ENCODE peak calls at places on chromosome 18, in nine cellular contexts. C is CD4-positive, alpha-beta T cell; K is HCT116; L is osteocyte; M is BE2C; N is left ventricle myocardium inferior; X is heart left ventricle; H is nephron progenitor cell; E is stomach. G is an unnamed sample.

GRCh38 chr18:11981383-11981632 is at the start of gene IMPA2:
- DNase-seq in M (no peak), K (no peak), C (no peak), X (no peak), L (no peak), E (no peak), N (no peak), H (no peak), G (no peak)

GRCh38 chr18:55268146-55268545 is 308.9 kb upstream of the CCDC68 start:
- DNase-seq in C (no peak), L (no peak), N (no peak), E (no peak), K (no peak), X (no peak), H (no peak), M (no peak), G (no peak)

GRCh38 chr18:55219059-55219458 is 259.8 kb upstream of the CCDC68 start:
- DNase-seq in N (no peak), E (no peak), M (no peak), C (no peak), X (no peak), K (no peak), H (no peak), L (no peak), G (no peak)

GRCh38 chr18:44178476-44178875 is 502.2 kb upstream of the SETBP1 start:
- DNase-seq in C (no peak), H (no peak), N (no peak), K (no peak), X (no peak), M (no peak), E (no peak), L (no peak), G (no peak)

GRCh38 chr18:74378179-74378682 is 62.6 kb downstream of the C18orf63 start:
- DNase-seq in N (no peak), X (peak), E (no peak), H (no peak), L (peak), K (no peak), M (no peak), C (peak), G (no peak)

GRCh38 chr18:46407471-46408166 is 249.4 kb downstream of the LOXHD1 start:
- DNase-seq in L (no peak), C (no peak), E (no peak), N (no peak), H (no peak), K (no peak), M (no peak), X (peak), G (peak)

GRCh38 chr18:37566479-37567060 is 972 bp upstream of the CELF4 start:
- DNase-seq in K (no peak), X (no peak), C (no peak), E (no peak), N (no peak), H (peak), L (no peak), M (no peak), G (no peak)

GRCh38 chr18:35983818-35984217 is 11.3 kb downstream of the RMP24 start:
- DNase-seq in N (no peak), C (no peak), K (no peak), L (no peak), H (no peak), X (no peak), M (no peak), E (no peak), G (peak)

GRCh38 chr18:38545071-38545470 is 979.5 kb upstream of the CELF4 start:
- DNase-seq in M (no peak), E (no peak), L (no peak), C (no peak), X (no peak), K (no peak), H (peak), N (no peak), G (no peak)

GRCh38 chr18:26021061-26021754 is 69.2 kb downstream of the SS18 start:
- DNase-seq in H (no peak), K (no peak), X (no peak), N (no peak), E (no peak), M (no peak), C (no peak), L (no peak), G (no peak)

GRCh38 chr18:26014462-26014861 is 76.0 kb downstream of the SS18 start:
- DNase-seq in E (no peak), N (no peak), C (no peak), M (no peak), K (no peak), H (no peak), X (no peak), L (no peak), G (no peak)

GRCh38 chr18:26022585-26022984 is 67.8 kb downstream of the SS18 start:
- DNase-seq in X (no peak), L (no peak), H (no peak), E (no peak), C (no peak), M (no peak), N (no peak), K (no peak), G (no peak)

DNA sequence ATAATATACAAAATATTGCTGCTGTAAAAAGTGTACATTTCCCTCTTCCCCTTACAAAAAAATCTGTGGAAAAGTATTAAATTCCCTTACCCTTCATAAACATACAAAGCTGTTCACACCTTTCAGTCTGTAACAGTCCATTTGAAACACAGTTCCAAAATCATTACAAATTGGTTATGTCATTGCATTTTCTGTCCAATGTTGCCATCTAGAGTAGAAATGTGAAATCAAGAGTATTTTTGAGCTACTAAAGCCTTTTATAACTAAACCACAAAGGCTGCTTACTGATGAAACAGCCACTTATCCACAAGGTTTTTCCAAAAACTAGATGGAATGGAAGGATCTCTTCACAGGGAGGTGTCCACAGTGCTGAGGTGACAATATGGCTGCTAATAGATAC is 72.5 kb downstream of the SS18 start:
- DNase-seq in M (no peak), L (no peak), E (no peak), X (no peak), H (no peak), K (no peak), N (no peak), C (no peak), G (no peak)
- TF ChIP-seq CTCF in M (no peak), L (peak), E (no peak), X (no peak), H (no peak), K (peak), N (no peak), C (no peak), G (peak)

DNA sequence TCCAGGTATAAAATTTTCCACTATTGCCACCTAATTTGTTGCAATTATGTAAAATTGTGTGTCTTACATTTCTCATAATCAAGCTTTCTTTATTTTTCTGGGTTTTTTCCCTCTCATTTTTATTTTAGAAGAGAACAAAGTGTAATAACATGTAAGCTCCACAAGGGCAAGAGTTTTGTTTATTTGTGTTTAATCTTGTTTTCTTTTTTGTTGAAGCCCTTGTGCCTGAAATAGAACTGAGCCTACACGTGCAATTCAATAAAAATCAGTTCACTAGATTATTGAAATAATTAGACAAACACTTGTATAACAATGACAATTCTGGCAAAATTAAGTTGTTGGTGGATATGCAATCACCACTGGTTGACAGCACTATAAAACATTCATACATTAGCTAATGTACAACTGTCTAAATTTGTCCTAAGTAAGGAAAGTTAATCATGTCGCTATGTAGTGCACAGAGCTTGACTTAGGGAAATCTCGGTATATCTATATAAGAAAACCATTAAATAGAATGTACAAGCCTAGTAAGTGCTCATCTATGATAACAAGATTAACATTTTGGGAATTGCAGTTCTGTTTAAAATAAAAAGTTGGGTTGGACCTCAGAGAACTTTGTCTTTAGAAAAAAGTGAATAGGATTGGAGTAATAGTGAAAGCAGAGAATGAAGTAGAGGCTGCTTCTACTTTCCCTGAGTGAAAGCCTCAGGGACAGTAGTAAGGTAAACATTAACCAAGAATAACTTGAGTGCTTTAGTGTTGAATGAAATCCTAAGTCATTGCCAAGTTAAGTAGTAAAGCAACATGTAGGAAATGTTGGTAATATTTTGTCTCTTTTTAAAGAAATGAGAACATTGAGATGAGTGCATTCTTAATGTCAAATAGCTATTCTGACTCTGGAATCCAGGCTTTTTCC is 37.4 kb upstream of the NOL4 start:
- DNase-seq in E (no peak), C (no peak), M (no peak), X (no peak), K (no peak), L (no peak), N (no peak), H (no peak), G (no peak)
- TF ChIP-seq CTCF in E (no peak), C (no peak), M (peak), X (no peak), K (no peak), L (no peak), N (no peak), H (peak), G (no peak)

GRCh38 chr18:23618862-23619387 is 32.6 kb upstream of the NPC1 start:
- DNase-seq in X (no peak), C (no peak), M (no peak), N (no peak), K (no peak), E (no peak), H (peak), L (no peak), G (no peak)

GRCh38 chr18:23616258-23616657 is 30.0 kb upstream of the NPC1 start:
- DNase-seq in L (no peak), E (no peak), K (no peak), M (no peak), C (no peak), X (no peak), N (no peak), H (no peak), G (no peak)

GRCh38 chr18:23623040-23623439 is 36.7 kb upstream of the NPC1 start:
- DNase-seq in X (no peak), N (no peak), K (no peak), H (no peak), L (no peak), E (no peak), M (no peak), C (no peak), G (no peak)

GRCh38 chr18:23617412-23618009 is 31.2 kb upstream of the NPC1 start:
- DNase-seq in L (no peak), E (no peak), K (no peak), C (no peak), X (no peak), H (no peak), N (no peak), M (no peak), G (no peak)

GRCh38 chr18:23619388-23619873 is 33.1 kb upstream of the NPC1 start:
- DNase-seq in N (peak), C (no peak), M (no peak), H (peak), X (peak), E (peak), K (no peak), L (no peak), G (no peak)
- TF ChIP-seq CTCF in N (peak), C (no peak), M (no peak), H (no peak), X (no peak), E (no peak), K (no peak), L (no peak), G (peak)

DNA sequence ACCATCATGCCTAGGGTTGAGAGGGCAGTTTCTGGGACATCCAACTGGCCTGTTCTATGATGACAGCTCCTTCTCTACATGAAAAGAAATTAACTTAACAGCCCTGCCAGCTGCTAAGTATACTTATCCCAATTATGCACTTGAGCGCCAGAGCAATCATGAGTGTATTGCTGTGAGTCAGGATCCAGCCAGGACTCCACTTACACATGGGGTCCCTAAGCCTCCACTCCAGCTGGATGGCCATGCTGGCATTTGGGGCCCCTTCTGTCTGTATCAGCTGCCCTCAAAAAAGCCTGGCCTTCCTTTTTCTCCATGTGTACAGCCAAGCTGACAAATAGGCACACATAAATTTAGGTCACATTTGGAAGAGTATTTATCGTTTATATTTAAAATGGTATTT is 481.9 kb downstream of the TMX3 start:
- DNase-seq in M (peak), K (no peak), C (no peak), H (no peak), N (no peak), E (no peak), L (no peak), X (no peak), G (no peak)
- TF ChIP-seq CTCF in M (no peak), K (no peak), C (no peak), H (no peak), N (no peak), E (no peak), L (no peak), X (no peak), G (no peak)

DNA sequence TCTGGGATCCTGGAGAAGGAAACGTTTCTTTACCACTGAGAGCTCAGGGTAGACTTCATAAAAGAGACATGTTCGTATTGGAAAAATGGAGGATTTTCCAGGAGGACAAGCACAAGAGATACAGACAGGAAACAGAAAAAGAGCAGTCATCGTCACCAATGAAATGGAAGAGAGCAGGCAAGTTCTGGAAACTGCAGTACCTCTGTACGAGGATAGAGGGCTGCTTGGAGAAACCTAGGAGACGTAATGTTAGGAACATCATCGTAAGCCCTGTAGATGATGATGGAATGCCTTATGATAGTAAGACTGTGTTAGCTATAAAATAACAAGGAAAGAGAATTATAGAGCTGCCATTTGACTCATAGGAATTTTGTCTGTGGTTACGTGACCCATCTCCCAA is 121.1 kb upstream of the KLHL14 start:
- DNase-seq in K (no peak), H (no peak), E (no peak), X (no peak), N (no peak), M (no peak), C (no peak), L (no peak), G (no peak)
- TF ChIP-seq CTCF in K (peak), H (peak), E (no peak), X (no peak), N (no peak), M (peak), C (no peak), L (no peak), G (no peak)

GRCh38 chr18:7021994-7022840 is 95.4 kb downstream of the LAMA1 start:
- DNase-seq in L (no peak), E (peak), M (peak), X (no peak), N (no peak), H (no peak), C (no peak), K (peak), G (peak)
- TF ChIP-seq CTCF in L (peak), E (no peak), M (peak), X (no peak), N (peak), H (peak), C (no peak), K (peak), G (peak)

GRCh38 chr18:31102941-31103340 is 720 bp upstream of the DSC2 start:
- DNase-seq in X (no peak), M (no peak), H (no peak), E (no peak), N (no peak), K (no peak), C (no peak), L (no peak), G (no peak)

GRCh38 chr18:31100598-31101147 is 1.5 kb downstream of the DSC2 start:
- DNase-seq in E (no peak), M (no peak), C (no peak), X (peak), N (no peak), L (no peak), K (no peak), H (peak), G (no peak)

GRCh38 chr18:31099490-31100230 is 2.6 kb downstream of the DSC2 start:
- DNase-seq in H (peak), N (no peak), C (no peak), L (no peak), X (no peak), M (no peak), E (no peak), K (no peak), G (no peak)

GRCh38 chr18:31102020-31102684 is at the start of gene DSC2:
- DNase-seq in K (no peak), L (no peak), X (peak), N (peak), E (peak), H (peak), M (no peak), C (no peak), G (no peak)

DNA sequence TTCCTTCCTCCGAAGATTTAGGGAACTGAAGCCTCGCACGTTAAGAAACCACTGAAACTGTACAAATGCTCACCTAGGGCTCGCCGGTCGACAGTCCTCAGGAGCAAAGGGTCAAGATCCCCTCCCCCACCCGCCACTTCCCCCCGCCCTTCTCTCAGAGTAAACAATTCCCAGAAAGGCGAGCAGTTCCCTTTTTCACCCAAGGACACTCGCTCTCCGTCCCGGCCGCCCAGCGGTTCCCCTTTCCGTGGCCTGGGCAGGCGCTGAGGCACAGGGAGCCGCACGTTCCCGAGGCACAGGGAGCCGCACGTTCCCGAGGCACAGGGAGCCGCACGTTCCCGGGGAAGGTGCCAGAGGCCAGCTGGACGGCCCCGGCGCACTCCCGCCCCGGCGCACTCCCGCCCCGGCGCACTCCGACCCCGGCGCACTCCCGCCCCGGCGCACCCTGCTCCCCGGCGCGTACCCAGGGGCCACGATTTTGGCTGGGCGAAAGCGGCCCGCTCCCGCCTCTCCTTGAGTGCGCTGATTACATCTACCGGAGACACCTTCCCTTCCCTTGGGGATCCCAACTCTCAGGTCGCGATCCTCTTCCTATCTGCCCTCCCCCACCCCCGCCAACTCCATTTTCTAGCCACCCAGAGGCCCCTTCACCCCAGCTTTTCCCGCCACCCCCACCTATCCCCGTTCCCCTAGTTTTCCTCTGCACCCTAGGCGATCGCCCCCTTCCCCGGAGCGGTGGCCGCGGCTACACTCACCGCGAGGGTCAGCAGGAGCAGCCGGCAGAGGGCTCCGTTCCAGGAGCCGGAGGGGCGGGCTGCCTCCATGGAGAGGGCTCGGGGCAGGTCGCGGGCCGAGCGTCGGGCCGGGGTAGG is 837 bp downstream of the DSC2 start:
- DNase-seq in E (peak), H (peak), K (no peak), M (no peak), C (no peak), N (peak), X (peak), L (no peak), G (no peak)
- TF ChIP-seq CTCF in E (no peak), H (no peak), K (peak), M (no peak), C (no peak), N (peak), X (no peak), L (peak), G (no peak)

DNA sequence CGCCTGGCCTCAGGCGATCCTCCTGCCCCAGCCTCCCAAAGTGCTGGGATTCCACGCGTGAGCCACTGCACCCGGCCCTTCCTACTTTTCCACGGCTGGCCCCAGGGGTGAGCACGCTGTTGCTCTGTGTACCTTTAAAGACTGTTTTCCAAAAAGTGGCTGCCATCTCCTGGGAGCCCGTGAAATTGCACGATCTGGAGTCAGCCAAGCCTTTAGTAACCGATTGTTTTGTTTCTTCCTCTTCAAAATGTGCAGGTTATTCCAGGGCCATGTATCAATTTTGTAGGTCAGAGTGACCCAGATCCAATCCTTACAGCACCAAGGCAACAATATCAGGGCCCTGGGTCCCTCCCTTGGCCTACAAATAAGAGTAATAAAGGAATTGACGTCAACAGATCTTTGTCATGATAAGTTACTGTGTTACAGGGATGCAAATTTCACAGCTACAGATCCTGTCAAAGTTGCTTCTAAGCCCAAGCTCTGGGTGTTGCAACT is 135.6 kb upstream of the ZNF236 start:
- DNase-seq in X (peak), H (peak), C (peak), L (no peak), N (peak), K (peak), E (peak), M (peak), G (peak)
- TF ChIP-seq CTCF in X (peak), H (peak), C (peak), L (peak), N (peak), K (peak), E (no peak), M (peak), G (peak)

G was measured in HFFc6.